ENCODE peak calls at places on chromosomes 4 and X, in four cellular contexts. One of them, this sample, is unnamed.

GRCh38 chrX:116317409-116317808 is 119.0 kb upstream of the SLC6A14 start:
- DNase-seq in HepG2: no peak
- DNase-seq in A549: no peak
- DNase-seq in GM12878: no peak
- DNase-seq in this sample: no peak

GRCh38 chrX:120302434-120302833 is 8.8 kb downstream of the TMEM255A start:
- DNase-seq in HepG2: no peak
- DNase-seq in A549: no peak
- DNase-seq in GM12878: peak; percentile 61
- DNase-seq in this sample: no peak

GRCh38 chrX:46637937-46638336 is 64.4 kb downstream of the CHST7 start:
- DNase-seq in HepG2: no peak
- DNase-seq in A549: no peak
- DNase-seq in GM12878: peak; percentile 60
- DNase-seq in this sample: peak; percentile 1

GRCh38 chr4:168124008-168124641 is 31.8 kb downstream of the ANXA10 start:
- DNase-seq in HepG2: no peak
- DNase-seq in A549: no peak
- DNase-seq in GM12878: no peak
- DNase-seq in this sample: no peak

GRCh38 chr4:36285784-36286480 is 4.5 kb downstream of the DTHD1 start:
- DNase-seq in HepG2: no peak
- DNase-seq in A549: no peak
- DNase-seq in GM12878: peak; percentile 93
- DNase-seq in this sample: no peak

GRCh38 chr4:68218044-68218443 is 27.4 kb downstream of the TMPRSS11B start:
- DNase-seq in HepG2: no peak
- DNase-seq in A549: no peak
- DNase-seq in GM12878: no peak
- DNase-seq in this sample: no peak

GRCh38 chrX:154748712-154749339 is 2.1 kb downstream of the GAB3 start:
- DNase-seq in HepG2: peak; percentile 32
- DNase-seq in A549: peak; percentile 56
- DNase-seq in GM12878: no peak
- DNase-seq in this sample: peak; percentile 85

GRCh38 chrX:69128573-69128972 is 36.7 kb downstream of the PJA1 start:
- DNase-seq in HepG2: no peak
- DNase-seq in A549: no peak
- DNase-seq in GM12878: no peak
- DNase-seq in this sample: no peak

GRCh38 chrX:31036895-31037294 is 34.9 kb downstream of the FTHL17 start:
- DNase-seq in HepG2: peak; percentile 42
- DNase-seq in A549: peak; percentile 31
- DNase-seq in GM12878: no peak
- DNase-seq in this sample: peak; percentile 45

GRCh38 chrX:31039327-31039711 is 32.5 kb downstream of the FTHL17 start:
- DNase-seq in HepG2: no peak
- DNase-seq in A549: no peak
- DNase-seq in GM12878: no peak
- DNase-seq in this sample: no peak

DNA sequence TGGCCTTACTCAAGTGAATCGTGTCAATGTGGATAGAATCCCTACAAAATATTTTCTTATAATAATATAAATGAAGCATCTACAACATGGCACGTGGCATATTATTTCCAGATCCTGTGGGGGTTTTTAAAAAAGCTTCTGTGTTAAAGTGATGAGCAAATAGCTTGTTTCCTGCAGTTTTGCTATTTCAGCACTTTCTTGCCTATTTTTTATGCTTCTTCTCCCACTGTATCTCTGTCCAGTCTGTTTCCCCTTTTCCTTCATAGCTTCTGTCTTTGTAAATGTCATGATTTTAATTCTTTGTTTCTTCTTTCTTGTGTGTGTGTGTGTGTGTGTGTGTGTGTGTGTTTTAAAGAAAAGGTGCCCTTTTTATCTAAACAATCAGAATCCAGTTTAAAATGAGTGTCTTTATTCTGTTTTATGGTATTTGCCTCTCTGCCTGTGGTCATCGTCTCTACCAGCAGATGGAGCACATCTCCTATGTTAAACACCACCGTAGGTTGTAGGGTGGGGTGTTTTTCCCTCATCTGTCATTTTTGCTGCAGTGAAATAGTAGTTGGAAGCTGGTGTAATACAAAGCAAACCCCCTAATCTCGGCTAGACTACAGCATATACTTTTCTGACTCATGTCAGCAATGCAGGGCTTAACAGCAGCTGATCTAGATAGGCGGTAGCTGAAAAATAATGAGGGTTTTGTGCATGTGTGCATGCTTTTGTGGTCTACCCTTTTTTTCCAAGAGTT is 33.1 kb downstream of the FTHL17 start:
- DNase-seq in HepG2: peak; percentile 16
- DNase-seq in A549: peak; percentile 6
- DNase-seq in GM12878: no peak
- DNase-seq in this sample: peak; percentile 44
- TF ChIP-seq POLR2AphosphoS2 in HepG2: no peak
- TF ChIP-seq POLR2AphosphoS2 in A549: no peak
- TF ChIP-seq POLR2AphosphoS2 in GM12878: no peak
- TF ChIP-seq POLR2AphosphoS2 in this sample: no peak

GRCh38 chr4:138259296-138259695 is 17.1 kb upstream of the SLC7A11 start:
- DNase-seq in HepG2: no peak
- DNase-seq in A549: no peak
- DNase-seq in GM12878: no peak
- DNase-seq in this sample: no peak

GRCh38 chr4:138255917-138256597 is 13.9 kb upstream of the SLC7A11 start:
- DNase-seq in HepG2: no peak
- DNase-seq in A549: peak; percentile 84
- DNase-seq in GM12878: no peak
- DNase-seq in this sample: no peak

GRCh38 chr4:138252551-138252950 is 10.4 kb upstream of the SLC7A11 start:
- DNase-seq in HepG2: no peak
- DNase-seq in A549: no peak
- DNase-seq in GM12878: no peak
- DNase-seq in this sample: no peak

GRCh38 chr4:138259801-138260200 is 17.7 kb upstream of the SLC7A11 start:
- DNase-seq in HepG2: no peak
- DNase-seq in A549: no peak
- DNase-seq in GM12878: no peak
- DNase-seq in this sample: no peak

DNA sequence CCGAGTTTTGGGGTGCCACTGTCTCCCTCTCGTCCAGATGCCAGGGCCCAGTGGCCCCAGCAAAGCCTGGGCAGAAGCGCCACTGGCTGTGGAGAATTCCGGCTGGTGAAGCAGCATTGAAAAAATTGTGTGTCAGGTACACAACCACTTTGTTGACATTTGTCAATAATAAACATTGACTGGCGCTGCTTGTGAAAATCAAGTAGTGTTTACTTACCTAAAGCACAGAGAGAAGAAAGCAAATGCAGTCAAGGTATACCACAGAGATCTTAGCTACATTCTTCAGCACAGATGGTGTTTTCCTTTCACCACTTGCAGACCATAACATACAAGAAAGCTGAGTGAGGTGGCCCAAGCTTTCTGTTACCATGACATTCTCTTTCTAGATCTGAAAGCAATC is 14.5 kb upstream of the SLC7A11 start:
- DNase-seq in HepG2: no peak
- DNase-seq in A549: no peak
- DNase-seq in GM12878: no peak
- DNase-seq in this sample: no peak
- H3K27ac ChIP-seq in HepG2: no peak overlapping the region
- H3K27ac ChIP-seq in A549: peak overlapping the region; percentile 65
- H3K27ac ChIP-seq in GM12878: no peak overlapping the region
- H3K27ac ChIP-seq in this sample: no peak overlapping the region

GRCh38 chrX:19617550-19617949 is 102.2 kb upstream of the MAP3K15 start:
- DNase-seq in HepG2: no peak
- DNase-seq in A549: no peak
- DNase-seq in GM12878: no peak
- DNase-seq in this sample: no peak

GRCh38 chrX:19616016-19616415 is 100.7 kb upstream of the MAP3K15 start:
- DNase-seq in HepG2: no peak
- DNase-seq in A549: no peak
- DNase-seq in GM12878: no peak
- DNase-seq in this sample: no peak

GRCh38 chrX:19613645-19614323 is 98.5 kb upstream of the MAP3K15 start:
- DNase-seq in HepG2: no peak
- DNase-seq in A549: no peak
- DNase-seq in GM12878: no peak
- DNase-seq in this sample: no peak

GRCh38 chrX:19611636-19612376 is 96.5 kb upstream of the MAP3K15 start:
- DNase-seq in HepG2: no peak
- DNase-seq in A549: no peak
- DNase-seq in GM12878: no peak
- DNase-seq in this sample: no peak

DNA sequence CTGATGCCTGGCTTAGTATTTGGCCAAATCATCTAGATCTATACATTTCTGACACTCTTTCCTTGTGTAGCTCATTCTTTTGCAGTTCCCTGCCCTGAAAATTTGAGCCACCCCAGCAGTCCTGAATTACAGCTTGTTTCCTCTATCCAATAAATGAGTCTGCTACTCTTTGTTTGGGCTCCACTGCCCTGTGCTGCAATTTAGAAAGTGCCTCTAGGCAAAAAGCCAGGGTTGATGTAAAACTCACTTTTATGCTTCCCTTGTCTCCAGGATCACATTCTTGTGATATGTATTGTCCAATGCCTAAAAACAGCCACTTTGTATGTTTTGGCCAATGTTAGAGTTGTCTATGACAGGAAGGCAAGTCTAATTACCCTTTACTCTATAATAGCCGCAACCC is 101.7 kb upstream of the MAP3K15 start:
- DNase-seq in HepG2: no peak
- DNase-seq in A549: no peak
- DNase-seq in GM12878: no peak
- DNase-seq in this sample: no peak
- TF ChIP-seq POLR2AphosphoS2 in HepG2: no peak
- TF ChIP-seq POLR2AphosphoS2 in A549: no peak
- TF ChIP-seq POLR2AphosphoS2 in GM12878: no peak
- TF ChIP-seq POLR2AphosphoS2 in this sample: no peak

DNA sequence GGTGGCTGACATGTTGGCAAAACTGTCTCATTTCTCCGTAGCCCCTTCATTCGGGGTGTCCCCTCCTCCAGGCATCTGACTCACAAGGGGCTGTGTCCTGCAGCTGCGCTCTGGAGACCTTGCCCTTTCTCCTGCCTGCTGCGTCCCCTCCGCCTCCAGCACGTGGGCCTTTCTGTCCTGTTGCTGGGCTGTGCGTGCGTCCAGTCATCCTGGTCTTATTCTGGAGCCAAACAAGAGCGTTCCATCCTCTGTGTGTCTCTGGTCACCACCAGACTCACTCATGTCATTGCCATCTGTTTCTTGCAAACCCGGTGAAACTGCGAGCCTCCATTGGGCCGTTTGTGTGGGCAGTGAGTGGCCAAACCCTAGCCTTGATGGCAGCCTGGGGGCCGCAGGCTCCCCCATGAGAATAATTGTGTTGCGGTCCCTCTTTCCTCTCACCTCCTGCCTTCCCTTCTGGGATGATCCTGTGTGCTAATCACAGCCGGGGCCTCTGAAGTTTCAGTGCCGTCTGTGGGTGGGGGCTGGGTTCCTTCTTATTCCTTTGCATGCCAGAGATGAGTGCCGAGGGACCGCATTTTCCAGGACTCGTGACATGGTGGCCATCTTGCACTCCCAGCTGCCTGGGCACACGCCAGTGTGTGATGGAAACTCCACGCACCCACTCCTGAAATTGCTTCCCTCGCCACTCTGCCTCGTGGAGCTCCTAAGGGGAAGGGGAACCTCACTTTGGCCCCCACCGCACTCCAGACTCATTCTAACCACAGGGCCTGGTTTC is 89.2 kb downstream of the SORCS2 start:
- DNase-seq in HepG2: no peak
- DNase-seq in A549: no peak
- DNase-seq in GM12878: no peak
- DNase-seq in this sample: no peak
- H3K27ac ChIP-seq in HepG2: no peak overlapping the region
- H3K27ac ChIP-seq in A549: no peak overlapping the region
- H3K27ac ChIP-seq in GM12878: no peak overlapping the region
- H3K27ac ChIP-seq in this sample: no peak overlapping the region

GRCh38 chr4:22430626-22431025 is 85.2 kb downstream of the ADGRA3 start:
- DNase-seq in HepG2: no peak
- DNase-seq in A549: no peak
- DNase-seq in GM12878: no peak
- DNase-seq in this sample: no peak

GRCh38 chr4:22440999-22441398 is 74.9 kb downstream of the ADGRA3 start:
- DNase-seq in HepG2: no peak
- DNase-seq in A549: no peak
- DNase-seq in GM12878: no peak
- DNase-seq in this sample: no peak

GRCh38 chr4:22434895-22435294 is 81.0 kb downstream of the ADGRA3 start:
- DNase-seq in HepG2: peak; percentile 59
- DNase-seq in A549: peak; percentile 59
- DNase-seq in GM12878: no peak
- DNase-seq in this sample: peak; percentile 6

GRCh38 chr4:22439947-22440346 is 75.9 kb downstream of the ADGRA3 start:
- DNase-seq in HepG2: no peak
- DNase-seq in A549: no peak
- DNase-seq in GM12878: no peak
- DNase-seq in this sample: no peak

GRCh38 chr4:22435652-22436051 is 80.2 kb downstream of the ADGRA3 start:
- DNase-seq in HepG2: no peak
- DNase-seq in A549: no peak
- DNase-seq in GM12878: no peak
- DNase-seq in this sample: no peak
- TF ChIP-seq POLR2AphosphoS2 in HepG2: no peak
- TF ChIP-seq POLR2AphosphoS2 in A549: no peak
- TF ChIP-seq POLR2AphosphoS2 in GM12878: no peak
- TF ChIP-seq POLR2AphosphoS2 in this sample: no peak

DNA sequence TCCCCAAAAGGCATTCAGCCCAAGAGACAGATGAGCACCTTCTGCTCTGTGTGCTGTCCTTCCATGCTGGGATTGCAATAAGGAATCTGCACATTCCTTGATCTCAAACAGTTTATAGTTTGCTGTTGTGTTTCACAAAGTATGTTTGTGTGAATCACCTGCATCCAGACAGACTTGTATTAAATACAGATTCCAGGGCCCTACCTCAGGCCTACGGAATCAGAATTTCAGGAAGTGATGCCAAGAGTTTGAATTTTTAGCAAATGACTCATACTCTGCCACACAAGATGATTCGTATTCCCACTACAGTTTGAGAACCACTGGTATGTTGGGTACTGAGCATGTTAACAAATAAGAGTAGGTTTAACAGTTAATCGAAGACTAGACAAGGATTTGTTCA is 7.0 kb downstream of the VAMP7 start:
- DNase-seq in HepG2: no peak
- DNase-seq in A549: peak; percentile 60
- DNase-seq in GM12878: no peak
- DNase-seq in this sample: no peak
- H3K27ac ChIP-seq in HepG2: no peak overlapping the region
- H3K27ac ChIP-seq in A549: no peak overlapping the region
- H3K27ac ChIP-seq in GM12878: no peak overlapping the region
- H3K27ac ChIP-seq in this sample: peak overlapping the region; percentile 56